ENCODE peak calls at places on chromosomes 16 and 17, in six cellular contexts. L is HTR-8/SVneo, X is HEK293T, E is substantia nigra, D is heart right ventricle, R is hepatic stellate cell. J is an unnamed sample.

GRCh38 chr17:82238562-82239201 is 9.8 kb downstream of the SLC16A3 start:
- DNase-seq in L (no peak), X (no peak), E (no peak), D (peak), R (peak), J (no peak)

GRCh38 chr16:54980821-54981220 is 50.2 kb downstream of the IRX5 start:
- DNase-seq in L (no peak), X (no peak), E (no peak), D (no peak), R (no peak), J (no peak)

GRCh38 chr16:30351586-30352419 is 3.3 kb downstream of the CD2BP2 start:
- DNase-seq in L (no peak), X (no peak), E (peak), D (peak), R (peak), J (peak)

GRCh38 chr16:31869511-31870201 is 4.0 kb upstream of the ZNF267 start:
- DNase-seq in L (peak), X (no peak), E (no peak), D (peak), R (peak), J (peak)

GRCh38 chr17:69577098-69577497 is 162.6 kb downstream of the MAP2K6 start:
- DNase-seq in L (no peak), X (no peak), E (no peak), D (no peak), R (no peak), J (no peak)

GRCh38 chr16:57901480-57902069 is 69.4 kb downstream of the CNGB1 start:
- DNase-seq in L (no peak), X (no peak), E (no peak), D (no peak), R (no peak), J (no peak)

GRCh38 chr16:56222482-56222997 is 31.3 kb downstream of the GNAO1 start:
- DNase-seq in L (no peak), X (no peak), E (no peak), D (no peak), R (no peak), J (no peak)

GRCh38 chr17:6054372-6054771 is 15.8 kb upstream of the WSCD1 start:
- DNase-seq in L (no peak), X (no peak), E (no peak), D (no peak), R (no peak), J (no peak)